ENCODE peak calls at places on chromosomes 16 and 17, in ten cellular contexts. U is tibial nerve, J is PC-3, Z is psoas muscle, V is BE2C, O is BJ, Q is IMR-90, K is tibial artery, A is AG04450, G is brain microvascular endothelial cell. L is an unnamed sample.

GRCh38 chr17:16477255-16477654 is 14.7 kb downstream of the LRRC75A start:
- DNase-seq in U (peak; percentile 48), Z (no peak), G (peak; percentile 72), V (no peak), O (peak; percentile 60), J (peak; percentile 75), K (no peak), A (peak; percentile 58), Q (peak; percentile 89), L (no peak)

GRCh38 chr17:5874486-5874885 is 195.7 kb upstream of the WSCD1 start:
- DNase-seq in V (no peak), K (no peak), O (no peak), U (no peak), J (no peak), Z (peak; percentile 62), A (no peak), Q (no peak), G (no peak), L (no peak)

GRCh38 chr16:370443-370842 is at the start of gene MRPL28:
- DNase-seq in G (peak; percentile 95), Z (peak; percentile 97), V (peak; percentile 90), J (peak; percentile 87), O (peak; percentile 71), K (peak; percentile 97), Q (peak; percentile 95), A (peak; percentile 91), U (peak; percentile 93), L (peak; percentile 58)

GRCh38 chr16:81625544-81626152 is 153.4 kb upstream of the PLCG2 start:
- DNase-seq in J (peak; percentile 65), U (no peak), A (no peak), Q (peak; percentile 43), O (no peak), Z (no peak), K (peak; percentile 88), G (no peak), V (no peak), L (peak; percentile 61)

GRCh38 chr17:45096141-45096540 is 35.0 kb downstream of the NMT1 start:
- DNase-seq in G (peak; percentile 29), Z (no peak), Q (peak; percentile 39), O (no peak), K (no peak), A (no peak), V (peak; percentile 49), U (no peak), J (peak; percentile 61), L (no peak)

GRCh38 chr17:6505425-6506142 is 50.8 kb downstream of the PITPNM3 start:
- DNase-seq in Q (peak; percentile 43), V (no peak), A (no peak), O (no peak), K (peak; percentile 52), G (peak; percentile 48), J (peak; percentile 60), Z (no peak), U (no peak), L (no peak)

GRCh38 chr17:4136373-4136772 is 6.5 kb downstream of the ZZEF1 start:
- DNase-seq in G (no peak), Q (peak; percentile 37), U (no peak), V (no peak), O (no peak), A (no peak), J (no peak), Z (peak; percentile 74), K (peak; percentile 75), L (no peak)

GRCh38 chr16:84922351-84923135 is 88.8 kb downstream of the ZDHHC7 start:
- DNase-seq in Z (peak; percentile 89), U (peak; percentile 51), K (no peak), G (peak; percentile 12), Q (peak; percentile 46), A (no peak), J (no peak), V (peak; percentile 93), O (no peak), L (no peak)

GRCh38 chr17:21199311-21199710 is 14.7 kb downstream of the TMEM11 start:
- DNase-seq in Q (no peak), J (peak; percentile 60), Z (no peak), A (no peak), K (no peak), O (peak; percentile 83), U (no peak), V (no peak), G (peak; percentile 72), L (no peak)

GRCh38 chr17:75909051-75909811 is 4.5 kb upstream of the MRPL38 start:
- DNase-seq in G (no peak), U (no peak), Z (no peak), O (no peak), A (no peak), K (no peak), V (peak; percentile 56), J (no peak), Q (no peak), L (no peak)

DNA sequence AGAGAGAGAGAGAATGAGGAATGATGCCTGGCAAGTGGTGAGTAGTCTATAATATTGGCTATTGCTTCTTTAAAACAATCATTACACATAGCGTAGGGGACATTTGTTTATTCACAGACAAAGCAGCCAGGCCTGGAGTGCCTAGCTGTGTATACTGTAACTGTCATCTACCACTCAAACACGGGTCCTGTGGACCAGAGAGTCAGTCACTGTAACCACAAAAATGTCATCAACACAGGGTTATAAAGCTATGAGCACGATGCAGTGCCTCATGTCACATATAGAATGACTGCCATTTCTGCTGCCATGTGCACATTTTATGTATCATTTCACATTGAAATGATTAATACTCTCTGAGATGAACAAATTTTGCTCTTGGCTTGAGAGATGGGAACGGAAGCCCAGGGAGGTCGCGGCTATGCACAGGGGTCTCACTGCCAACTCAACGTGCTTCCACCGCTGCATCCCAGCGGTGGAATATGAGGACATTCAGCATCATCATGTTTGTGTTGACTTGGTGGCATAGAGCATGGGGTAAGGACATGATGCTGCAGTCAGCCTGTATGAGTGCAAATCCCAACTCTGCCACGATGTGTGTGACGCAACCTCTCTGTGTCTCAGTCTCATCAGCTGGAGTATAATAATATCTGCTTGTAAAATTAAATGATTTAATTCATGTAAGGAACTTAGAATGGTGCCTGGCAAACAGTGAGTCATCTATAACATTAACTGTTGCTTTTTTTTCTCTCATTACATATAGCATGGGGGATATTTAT is 3.3 kb downstream of the MT1H start:
- DNase-seq in G (no peak), O (no peak), U (no peak), K (no peak), A (no peak), J (peak; percentile 56), Z (no peak), V (no peak), Q (peak; percentile 56), L (no peak)
- H3K27me3 ChIP-seq in G (peaks cover 36% of the 10 kb centered on the region), O (peaks cover 47% of the 10 kb centered on the region), U (no peaks in the 10 kb centered on the region), K (peaks cover 3% of the 10 kb centered on the region), A (peaks cover 51% of the 10 kb centered on the region), J (no peaks in the 10 kb centered on the region), Z (peaks cover 4% of the 10 kb centered on the region), V (peaks cover 50% of the 10 kb centered on the region), Q (peaks cover 50% of the 10 kb centered on the region), L (peaks cover 26% of the 10 kb centered on the region)

DNA sequence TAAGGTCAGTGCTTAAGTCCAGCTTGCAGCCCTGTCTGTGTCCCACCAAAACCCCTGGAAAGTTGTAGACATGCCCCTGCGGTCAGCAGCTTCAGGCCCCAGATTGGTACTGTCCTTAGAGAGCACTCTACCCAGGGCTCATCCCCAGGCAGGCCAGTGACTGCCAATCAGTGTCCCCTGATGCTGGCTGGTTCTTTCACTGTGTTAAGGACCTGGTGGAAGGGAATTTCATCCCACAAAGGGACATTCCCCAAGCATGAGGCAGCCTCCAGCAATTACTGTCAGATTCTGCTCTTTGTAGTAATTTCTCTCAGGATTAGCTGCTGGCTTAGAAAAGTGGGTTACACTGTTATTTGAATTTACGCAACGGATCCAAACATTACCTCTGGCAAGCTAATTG is 5.8 kb downstream of the IRX6 start:
- DNase-seq in G (no peak), O (no peak), J (no peak), U (no peak), V (no peak), Z (no peak), Q (no peak), K (no peak), A (no peak), L (no peak)
- H3K27me3 ChIP-seq in G (peaks cover 67% of the 10 kb centered on the region), O (peaks cover 1% of the 10 kb centered on the region), J (no peaks in the 10 kb centered on the region), U (no peaks in the 10 kb centered on the region), V (peaks cover 10% of the 10 kb centered on the region), Z (no peaks in the 10 kb centered on the region), Q (peaks cover 52% of the 10 kb centered on the region), K (no peaks in the 10 kb centered on the region), A (peaks cover 55% of the 10 kb centered on the region), L (peaks cover 16% of the 10 kb centered on the region)

GRCh38 chr17:50207318-50207717 is 5.9 kb upstream of the COL1A1 start:
- DNase-seq in K (no peak), O (no peak), U (no peak), Q (no peak), G (no peak), V (no peak), A (no peak), Z (no peak), J (no peak), L (no peak)

GRCh38 chr17:50206604-50207293 is 5.3 kb upstream of the COL1A1 start:
- DNase-seq in J (no peak), A (no peak), U (no peak), O (no peak), K (peak; percentile 83), Z (no peak), Q (peak; percentile 66), G (no peak), V (peak; percentile 95), L (no peak)

GRCh38 chr17:50204431-50204830 is 3.0 kb upstream of the COL1A1 start:
- DNase-seq in Z (no peak), A (no peak), G (no peak), J (no peak), Q (no peak), K (no peak), U (no peak), O (no peak), V (no peak), L (no peak)

GRCh38 chr17:50205111-50205821 is 3.8 kb upstream of the COL1A1 start:
- DNase-seq in Q (peak; percentile 60), G (no peak), V (no peak), U (no peak), K (peak; percentile 77), A (no peak), Z (no peak), O (no peak), J (no peak), L (no peak)

DNA sequence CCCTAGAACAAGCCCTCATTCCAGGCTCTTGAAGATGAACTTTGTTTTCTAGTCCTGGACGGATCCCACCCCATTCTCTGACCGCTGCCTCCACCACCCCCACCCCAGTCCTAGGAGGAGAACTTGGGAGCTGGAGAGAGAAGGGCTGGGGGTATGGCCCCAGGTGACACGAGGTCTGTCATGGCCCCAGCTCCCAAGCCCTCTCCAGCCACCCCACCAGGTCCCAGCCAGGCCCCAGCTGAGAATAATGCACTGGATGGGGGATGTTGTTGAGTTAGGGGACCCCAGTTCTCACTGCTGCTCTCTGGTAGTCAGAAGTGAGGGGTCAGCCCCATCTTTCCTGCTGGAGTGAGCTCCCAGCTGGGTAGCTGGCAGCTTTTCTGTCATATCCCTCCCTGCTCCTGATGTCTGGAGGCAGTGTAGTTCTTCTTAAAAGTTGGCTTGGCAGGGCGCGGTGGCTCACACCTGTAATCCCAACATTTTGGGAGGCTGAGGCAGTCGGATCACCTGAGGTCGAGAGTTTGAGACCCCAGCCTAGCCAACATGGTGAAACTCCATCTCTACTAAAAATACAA is 4.6 kb upstream of the COL1A1 start:
- DNase-seq in O (no peak), Q (no peak), K (peak; percentile 48), Z (no peak), J (no peak), U (no peak), V (no peak), G (no peak), A (no peak), L (no peak)
- H3K27me3 ChIP-seq in O (no peaks in the 10 kb centered on the region), Q (no peaks in the 10 kb centered on the region), K (no peaks in the 10 kb centered on the region), Z (no peaks in the 10 kb centered on the region), J (peaks cover 6% of the 10 kb centered on the region), U (no peaks in the 10 kb centered on the region), V (peaks cover 7% of the 10 kb centered on the region), G (no peaks in the 10 kb centered on the region), A (no peaks in the 10 kb centered on the region), L (peaks cover 45% of the 10 kb centered on the region)

GRCh38 chr17:79789943-79790804 is 6.7 kb downstream of the CBX8 start:
- DNase-seq in U (no peak), O (no peak), K (no peak), A (no peak), J (peak; percentile 65), Q (no peak), V (peak; percentile 78), G (no peak), Z (peak; percentile 72), L (no peak)
- H3K27me3 ChIP-seq in U (peaks cover 14% of the 10 kb centered on the region), O (peaks cover 30% of the 10 kb centered on the region), K (peaks cover 20% of the 10 kb centered on the region), A (peaks cover 49% of the 10 kb centered on the region), J (peaks cover 9% of the 10 kb centered on the region), Q (peaks cover 37% of the 10 kb centered on the region), V (peaks cover 20% of the 10 kb centered on the region), G (peaks cover 40% of the 10 kb centered on the region), Z (no peaks in the 10 kb centered on the region), L (peaks cover 65% of the 10 kb centered on the region)